ENCODE peak calls at places on chromosomes 11 and 22, in ten cellular contexts. B, T, V, K, Z, I, N, J, G and F are unnamed samples.

GRCh38 chr22:32841175-32841574 is 39.7 kb downstream of the TIMP3 start:
- DNase-seq in G (no peak), B (no peak), I (no peak), T (no peak), K (no peak), N (no peak), J (no peak), Z (no peak), V (no peak), F (no peak)

GRCh38 chr11:96090711-96091110 is 166.8 kb upstream of the MTMR2 start:
- DNase-seq in B (no peak), N (no peak), V (peak; percentile 85), J (no peak), K (no peak), Z (no peak), T (no peak), G (no peak), I (peak; percentile 77), F (no peak)

GRCh38 chr11:64122411-64123101 is 43.4 kb downstream of the MACROD1 start:
- DNase-seq in J (no peak), G (no peak), I (no peak), Z (no peak), T (no peak), V (no peak), B (no peak), N (no peak), K (no peak), F (no peak)

GRCh38 chr22:24424001-24424900 is 3.1 kb upstream of the ADORA2A start:
- DNase-seq in V (no peak), B (no peak), G (no peak), Z (peak; percentile 20), J (no peak), T (no peak), K (no peak), I (no peak), N (peak; percentile 61), F (no peak)

GRCh38 chr11:17692006-17692405 is 27.4 kb upstream of the MYOD1 start:
- DNase-seq in N (no peak), V (no peak), J (no peak), B (no peak), Z (peak; percentile 40), K (no peak), G (no peak), T (no peak), I (no peak), F (no peak)

GRCh38 chr11:73350908-73351636 is 25.1 kb upstream of the RELT start:
- DNase-seq in N (peak; percentile 78), K (no peak), J (no peak), B (peak; percentile 49), V (peak; percentile 84), I (peak; percentile 37), T (peak; percentile 72), Z (peak; percentile 57), G (peak; percentile 63), F (peak; percentile 80)

GRCh38 chr11:124801636-124802312 is 1.6 kb upstream of the MSANTD2 start:
- DNase-seq in Z (no peak), B (no peak), T (peak; percentile 7), V (peak; percentile 22), G (no peak), I (no peak), J (no peak), N (no peak), K (no peak), F (no peak)

GRCh38 chr22:37358917-37359316 is 68.4 kb downstream of the ELFN2 start:
- DNase-seq in V (peak; percentile 39), N (no peak), T (no peak), K (no peak), I (no peak), B (no peak), G (no peak), J (no peak), Z (no peak), F (no peak)

GRCh38 chr22:27336151-27337090 is 465.1 kb downstream of the MN1 start:
- DNase-seq in N (no peak), Z (no peak), V (no peak), G (no peak), J (no peak), B (no peak), I (peak; percentile 94), K (no peak), T (no peak), F (no peak)

GRCh38 chr11:102157219-102157618 is 47.0 kb downstream of the YAP1 start:
- DNase-seq in B (peak; percentile 19), K (no peak), N (peak; percentile 22), T (peak; percentile 87), J (peak; percentile 48), I (peak; percentile 79), G (peak; percentile 73), V (peak; percentile 85), Z (no peak), F (no peak)

GRCh38 chr22:35782504-35782903 is 64.8 kb downstream of the APOL5 start:
- DNase-seq in J (no peak), N (no peak), I (peak; percentile 47), K (no peak), G (no peak), T (peak; percentile 10), V (no peak), B (no peak), Z (no peak), F (no peak)

GRCh38 chr11:62153087-62153395 is 29.2 kb downstream of the INCENP start:
- DNase-seq in B (no peak), I (no peak), V (no peak), K (no peak), J (no peak), Z (no peak), G (no peak), N (no peak), T (peak; percentile 31), F (no peak)